ENCODE peak calls at places on chromosomes 2 and 18, in six cellular contexts. C, S, R, J, A and U are unnamed samples.

GRCh38 chr2:149441255-149441654 is 110.9 kb downstream of the LYPD6 start:
- DNase-seq in R (no peak), C (no peak), J (no peak), A (no peak), S (no peak), U (no peak)

GRCh38 chr2:158202151-158202778 is 100.6 kb downstream of the UPP2 start:
- DNase-seq in S (peak; percentile 32), J (no peak), C (no peak), R (no peak), A (no peak), U (no peak)

GRCh38 chr2:147924647-147925046 is 79.8 kb downstream of the ACVR2A start:
- DNase-seq in A (no peak), R (no peak), S (no peak), C (no peak), J (no peak), U (no peak)

GRCh38 chr2:231181848-231182247 is 16.6 kb upstream of the ARMC9 start:
- DNase-seq in S (peak; percentile 32), C (no peak), J (no peak), R (no peak), A (no peak), U (no peak)

GRCh38 chr18:69885841-69886531 is 61.7 kb downstream of the CD226 start:
- DNase-seq in A (no peak), S (no peak), C (no peak), J (no peak), R (no peak), U (no peak)

GRCh38 chr18:68837665-68838390 is 39.9 kb downstream of the CCDC102B start:
- DNase-seq in R (no peak), C (no peak), S (peak; percentile 29), A (no peak), J (no peak), U (no peak)

GRCh38 chr2:168192839-168193616 is 54.4 kb downstream of the STK39 start:
- DNase-seq in C (no peak), S (no peak), J (no peak), R (no peak), A (no peak), U (no peak)

GRCh38 chr2:119253114-119253702 is 29.6 kb downstream of the STEAP3 start:
- DNase-seq in C (no peak), R (peak; percentile 65), J (no peak), A (no peak), S (peak; percentile 57), U (no peak)

GRCh38 chr2:164103271-164103670 is 367.5 kb upstream of the FIGN start:
- DNase-seq in R (no peak), A (no peak), J (no peak), C (no peak), S (no peak), U (no peak)

GRCh38 chr2:169983506-169983905 is 156.3 kb downstream of the UBR3 start:
- DNase-seq in A (no peak), R (no peak), C (no peak), S (no peak), J (no peak), U (no peak)

GRCh38 chr2:108297436-108298141 is 8.9 kb downstream of the SULT1C2 start:
- DNase-seq in J (no peak), A (no peak), C (peak; percentile 74), S (peak; percentile 74), R (peak; percentile 59), U (no peak)

GRCh38 chr2:49240608-49241007 is 86.3 kb upstream of the FSHR start:
- DNase-seq in S (peak; percentile 16), A (no peak), J (no peak), R (no peak), C (no peak), U (no peak)

GRCh38 chr18:39527465-39527864 is 1961.9 kb upstream of the CELF4 start:
- DNase-seq in R (no peak), S (no peak), J (no peak), C (no peak), A (no peak), U (no peak)

GRCh38 chr18:41753826-41754225 is 201.2 kb upstream of the PIK3C3 start:
- DNase-seq in R (no peak), J (no peak), C (no peak), S (peak; percentile 14), A (no peak), U (no peak)

GRCh38 chr2:201797175-201797840 is 9.0 kb upstream of the CDK15 start:
- DNase-seq in C (no peak), A (no peak), R (peak; percentile 88), J (no peak), S (peak; percentile 93), U (no peak)

GRCh38 chr2:112881217-112882000 is 29.6 kb upstream of the IL37 start:
- DNase-seq in C (peak; percentile 76), R (peak; percentile 35), S (peak; percentile 94), J (no peak), A (no peak), U (no peak)

GRCh38 chr18:63869851-63870250 is 17.7 kb upstream of the SERPINB2 start:
- DNase-seq in C (no peak), J (no peak), A (no peak), R (no peak), S (no peak), U (no peak)

GRCh38 chr2:168480356-168480755 is 24.3 kb downstream of the CERS6 start:
- DNase-seq in A (no peak), S (no peak), J (no peak), C (no peak), R (no peak), U (no peak)

GRCh38 chr2:88658890-88659881 is 31.9 kb upstream of the EIF2AK3 start:
- DNase-seq in J (no peak), A (no peak), C (no peak), R (no peak), S (peak; percentile 61), U (no peak)

GRCh38 chr18:73201940-73202339 is 334.2 kb upstream of the NETO1 start:
- DNase-seq in J (no peak), A (no peak), R (no peak), S (peak; percentile 8), C (no peak), U (no peak)

GRCh38 chr2:128496700-128497099 is 178.0 kb upstream of the HS6ST1 start:
- DNase-seq in J (no peak), R (no peak), A (no peak), C (no peak), S (no peak), U (no peak)

GRCh38 chr18:4068552-4069158 is 386.5 kb downstream of the DLGAP1 start:
- DNase-seq in R (peak; percentile 22), S (peak; percentile 22), A (no peak), J (no peak), C (no peak), U (no peak)

GRCh38 chr2:223641062-223641461 is 38.9 kb upstream of the SCG2 start:
- DNase-seq in J (no peak), A (no peak), R (no peak), C (no peak), S (no peak), U (no peak)

GRCh38 chr2:220948579-220948978 is 623.5 kb downstream of the EPHA4 start:
- DNase-seq in S (no peak), R (no peak), C (no peak), J (no peak), A (no peak), U (no peak)

GRCh38 chr2:185658766-185659165 is 79.8 kb upstream of the FSIP2 start:
- DNase-seq in C (no peak), A (no peak), J (no peak), S (no peak), R (no peak), U (no peak)

GRCh38 chr2:198309081-198309480 is 504.7 kb downstream of the PLCL1 start:
- DNase-seq in S (no peak), R (no peak), J (no peak), A (no peak), C (no peak), U (no peak)

GRCh38 chr2:48059975-48060374 is 153.7 kb upstream of the FBXO11 start:
- DNase-seq in R (no peak), J (no peak), A (no peak), S (no peak), C (no peak), U (no peak)

GRCh38 chr18:75139226-75139911 is 69.6 kb downstream of the PTGR3 start:
- DNase-seq in S (no peak), A (no peak), C (no peak), R (no peak), J (no peak), U (no peak)

GRCh38 chr2:153823880-153824279 is 47.8 kb upstream of the GALNT13 start:
- DNase-seq in S (peak; percentile 0), R (no peak), A (no peak), J (no peak), C (no peak), U (no peak)

GRCh38 chr2:228321019-228321418 is 139.5 kb upstream of the SPHKAP start:
- DNase-seq in A (no peak), C (no peak), J (no peak), S (no peak), R (no peak), U (no peak)

GRCh38 chr2:228318218-228318617 is 136.7 kb upstream of the SPHKAP start:
- DNase-seq in S (peak; percentile 0), J (no peak), R (no peak), A (no peak), C (no peak), U (no peak)
- TF ChIP-seq CTCF in S (peak; percentile 17), J (no peak), R (peak; percentile 39), A (no peak), C (peak; percentile 57), U (peak; percentile 36)

GRCh38 chr2:41735446-41735845 is 312.4 kb upstream of the PKDCC start:
- DNase-seq in C (no peak), R (no peak), J (no peak), A (no peak), S (no peak), U (no peak)
- TF ChIP-seq CTCF in C (no peak), R (no peak), J (no peak), A (no peak), S (no peak), U (no peak)

GRCh38 chr2:116819355-116819754 is 995.1 kb upstream of the DDX18 start:
- DNase-seq in C (no peak), S (no peak), A (no peak), R (no peak), J (no peak), U (no peak)
- TF ChIP-seq CTCF in C (peak; percentile 13), S (no peak), A (no peak), R (no peak), J (no peak), U (peak; percentile 47)

DNA sequence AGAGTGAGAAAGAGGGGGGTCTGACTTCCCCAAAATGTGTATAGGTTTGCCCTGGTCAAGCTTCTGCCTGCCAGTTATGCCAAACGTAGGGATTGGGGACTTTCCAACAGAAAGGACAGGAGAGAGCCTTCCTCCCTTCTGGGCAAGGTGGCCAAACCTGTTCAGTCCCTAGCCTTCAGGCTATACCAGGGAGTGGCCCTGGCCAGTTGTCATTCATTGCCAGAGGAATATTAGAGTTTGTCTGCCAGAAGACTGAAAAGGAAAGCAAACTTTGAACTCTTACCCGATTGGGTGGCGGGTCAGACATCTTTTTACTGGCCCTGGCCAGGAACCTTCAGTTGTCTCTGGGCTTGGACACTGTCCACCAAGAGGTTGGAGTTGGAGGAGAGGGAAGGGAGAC is 22.1 kb downstream of the RAB3GAP1 start:
- DNase-seq in A (no peak), R (no peak), J (no peak), C (no peak), S (no peak), U (no peak)
- TF ChIP-seq CTCF in A (no peak), R (no peak), J (no peak), C (no peak), S (no peak), U (no peak)